ENCODE peak calls at places on chromosomes 6 and 20, in six cellular contexts. B, G, N, C, K and V are unnamed samples.
A peak's percentile ranks its signal among the peaks of the same experiment; 100 is the strongest.

GRCh38 chr6:14706378-14706929 is 539.4 kb upstream of the JARID2 start:
- DNase-seq in N (no peak), K (peak; percentile 57), G (no peak), C (no peak), B (peak; percentile 84), V (no peak)

GRCh38 chr6:2718334-2719052 is 32.2 kb downstream of the MYLK4 start:
- DNase-seq in G (no peak), B (no peak), C (no peak), N (no peak), K (no peak), V (no peak)

GRCh38 chr6:115896538-115897129 is 164.1 kb downstream of the FRK start:
- DNase-seq in K (no peak), B (peak; percentile 42), G (no peak), C (peak; percentile 35), N (no peak), V (no peak)

GRCh38 chr20:25605146-25605545 is 18.7 kb downstream of the NANP start:
- DNase-seq in G (no peak), B (no peak), K (no peak), N (no peak), C (no peak), V (no peak)

GRCh38 chr6:106105493-106105892 is 19.4 kb downstream of the PRDM1 start:
- DNase-seq in K (no peak), C (no peak), G (no peak), B (no peak), N (no peak), V (no peak)

GRCh38 chr20:2693286-2693995 is 861 bp downstream of the EBF4 start:
- DNase-seq in G (peak; percentile 50), C (peak; percentile 34), B (peak; percentile 74), K (peak; percentile 75), N (peak; percentile 32), V (peak; percentile 65)

GRCh38 chr6:10968776-10969175 is 75.3 kb downstream of the ELOVL2 start:
- DNase-seq in K (no peak), C (no peak), N (no peak), G (no peak), B (no peak), V (no peak)

GRCh38 chr6:49541936-49542335 is 8.5 kb upstream of the C6orf141 start:
- DNase-seq in N (no peak), K (no peak), C (no peak), B (no peak), G (no peak), V (no peak)

GRCh38 chr20:44704551-44704971 is 10.6 kb upstream of the CCN5 start:
- DNase-seq in B (peak; percentile 46), C (no peak), N (no peak), K (no peak), G (no peak), V (no peak)

GRCh38 chr6:43699564-43700186 is 12.1 kb upstream of the MRPS18A start:
- DNase-seq in B (no peak), N (peak; percentile 83), C (no peak), K (no peak), G (no peak), V (no peak)

GRCh38 chr20:24045621-24046020 is 57.0 kb upstream of the GGTLC1 start:
- DNase-seq in B (no peak), K (no peak), C (no peak), G (no peak), N (no peak), V (no peak)

GRCh38 chr6:90425161-90425641 is 128.6 kb upstream of the BACH2 start:
- DNase-seq in N (no peak), G (no peak), B (no peak), K (no peak), C (no peak), V (peak; percentile 46)

GRCh38 chr6:6825986-6826901 is 237.7 kb downstream of the LY86 start:
- DNase-seq in C (peak; percentile 33), G (peak; percentile 35), B (peak; percentile 79), N (no peak), K (no peak), V (no peak)

GRCh38 chr6:25066593-25066992 is 130.8 kb upstream of the RIPOR2 start:
- DNase-seq in N (no peak), K (no peak), B (no peak), C (no peak), G (no peak), V (no peak)

GRCh38 chr6:167495506-167496391 is 170.9 kb downstream of the TTLL2 start:
- DNase-seq in B (no peak), K (no peak), G (no peak), N (no peak), C (no peak), V (no peak)

GRCh38 chr6:101391772-101392560 is 1.5 kb upstream of the GRIK2 start:
- DNase-seq in C (no peak), B (no peak), K (no peak), G (no peak), N (no peak), V (no peak)

GRCh38 chr20:36604952-36605308 is 649 bp upstream of the RAB5IF start:
- DNase-seq in N (peak; percentile 7), K (peak; percentile 45), G (peak; percentile 72), B (peak; percentile 91), C (no peak), V (peak; percentile 59)

GRCh38 chr6:41426438-41426851 is 91.0 kb downstream of the NCR2 start:
- DNase-seq in B (peak; percentile 75), G (peak; percentile 38), K (no peak), N (no peak), C (no peak), V (no peak)

GRCh38 chr6:52990342-52990741 is 4.7 kb downstream of the GSTA4 start:
- DNase-seq in G (no peak), K (no peak), B (no peak), C (no peak), N (no peak), V (no peak)

GRCh38 chr6:108166664-108167448 is 1.0 kb downstream of the NR2E1 start:
- DNase-seq in C (no peak), N (no peak), B (no peak), G (no peak), K (no peak), V (no peak)

GRCh38 chr6:84766118-84766683 is 1.8 kb upstream of the TBX18 start:
- DNase-seq in G (no peak), C (no peak), K (no peak), B (no peak), N (no peak), V (no peak)

GRCh38 chr20:13851279-13851678 is 66.5 kb downstream of the NDUFAF5 start:
- DNase-seq in N (no peak), B (no peak), C (no peak), G (no peak), K (no peak), V (no peak)

GRCh38 chr6:35635601-35636597 is 52.8 kb downstream of the FKBP5 start:
- DNase-seq in N (no peak), B (no peak), C (no peak), G (no peak), K (no peak), V (no peak)
- TF ChIP-seq CTCF in N (no peak), B (no peak), C (no peak), G (no peak), K (no peak), V (no peak)

DNA sequence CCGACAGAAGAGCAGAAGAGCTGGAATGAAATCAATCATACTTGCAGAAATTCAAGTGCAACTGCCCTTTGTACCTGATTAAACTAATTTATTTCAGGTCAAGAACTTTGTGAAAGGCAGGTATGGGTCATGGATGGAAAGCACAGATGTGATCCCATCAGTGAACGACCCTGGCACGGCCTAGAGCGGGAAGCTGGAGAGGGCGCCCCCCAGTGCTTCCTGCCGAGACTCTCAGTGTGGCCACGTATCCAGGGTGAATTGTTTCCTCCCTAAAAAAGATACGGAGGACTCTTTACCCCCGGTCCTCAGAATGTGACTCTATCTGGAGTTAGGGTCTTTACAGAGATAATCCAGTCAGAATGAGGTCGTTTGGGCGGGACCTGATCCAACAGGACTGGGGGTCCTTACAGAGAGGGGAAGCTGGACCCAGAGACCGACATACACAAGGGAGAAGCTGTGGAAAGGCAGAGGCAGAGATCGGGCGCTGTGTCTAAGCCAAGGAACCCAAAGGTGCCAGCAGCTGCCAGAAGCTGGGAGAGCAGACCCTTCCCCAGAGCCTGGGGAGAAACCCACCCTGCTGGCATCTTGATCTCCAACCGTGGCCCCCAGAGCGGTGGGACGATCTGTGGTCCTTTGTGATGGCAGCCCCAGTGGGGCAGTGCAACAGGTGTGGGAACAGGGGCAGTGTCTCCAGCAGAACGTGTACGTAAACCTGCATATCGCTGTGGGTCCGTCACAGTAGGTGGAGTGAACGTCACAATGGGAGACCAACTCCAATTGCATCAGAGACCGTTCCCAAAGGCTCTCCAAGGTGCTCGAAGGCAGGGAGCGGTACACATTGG is 91.9 kb downstream of the TAF4 start:
- DNase-seq in N (no peak), G (no peak), K (no peak), B (no peak), C (no peak), V (no peak)
- TF ChIP-seq CTCF in N (no peak), G (no peak), K (no peak), B (no peak), C (no peak), V (no peak)

DNA sequence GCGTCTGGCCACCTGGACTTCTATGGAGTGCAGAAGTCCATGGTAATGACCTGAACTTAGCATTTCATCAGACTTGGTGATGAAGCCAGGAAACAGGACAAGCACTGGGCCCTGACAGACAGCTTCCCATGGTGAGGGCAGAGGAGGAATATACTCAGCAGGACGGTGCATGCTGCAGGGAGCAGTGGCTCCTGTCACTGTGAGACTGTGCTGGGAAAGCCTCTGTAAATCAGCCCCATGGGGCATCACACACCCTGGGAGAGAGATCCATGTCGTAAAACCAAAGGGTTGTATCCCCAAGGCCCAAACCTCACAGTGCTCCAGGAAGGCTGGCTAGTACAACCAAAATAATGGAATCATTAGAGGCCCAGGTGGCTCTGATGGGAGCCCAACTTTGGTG is 58.7 kb upstream of the PRND start:
- DNase-seq in K (no peak), G (no peak), C (no peak), N (no peak), B (no peak), V (no peak)
- TF ChIP-seq CTCF in K (no peak), G (no peak), C (no peak), N (no peak), B (no peak), V (no peak)

GRCh38 chr20:46810442-46811327 is 84.0 kb upstream of the EYA2 start:
- DNase-seq in B (no peak), K (no peak), N (no peak), G (no peak), C (no peak), V (no peak)
- TF ChIP-seq CTCF in B (no peak), K (no peak), N (no peak), G (no peak), C (no peak), V (no peak)

GRCh38 chr6:17589402-17590116 is 10.5 kb upstream of the FAM8A1 start:
- DNase-seq in C (no peak), G (no peak), K (no peak), N (no peak), B (no peak), V (no peak)
- TF ChIP-seq CTCF in C (no peak), G (no peak), K (no peak), N (no peak), B (no peak), V (no peak)